ENCODE peak calls at places on chromosomes 13 and 19, in four cellular contexts. X, L, Z and W are unnamed samples.

GRCh38 chr13:31786011-31786410 is 46.7 kb downstream of the RXFP2 start:
- DNase-seq in X (no peak), L (no peak), Z (no peak), W (no peak)

GRCh38 chr19:11737964-11738745 is 591 bp downstream of the ZNF823 start:
- DNase-seq in X (no peak), L (peak; percentile 12), Z (peak; percentile 36), W (peak; percentile 87)

GRCh38 chr13:49214917-49215376 is 5.2 kb upstream of the MLNR start:
- DNase-seq in X (no peak), L (peak; percentile 6), Z (peak; percentile 76), W (peak; percentile 6)

GRCh38 chr19:12581100-12581499 is 29.5 kb downstream of the ZNF490 start:
- DNase-seq in X (no peak), L (no peak), Z (no peak), W (no peak)

GRCh38 chr13:102897371-102898138 is 51.7 kb downstream of the ERCC5 start:
- DNase-seq in X (no peak), L (no peak), Z (no peak), W (no peak)

GRCh38 chr13:112177459-112177858 is 110.5 kb downstream of the SOX1 start:
- DNase-seq in X (no peak), L (no peak), Z (no peak), W (no peak)

GRCh38 chr19:6273701-6274601 is 5.8 kb downstream of the MLLT1 start:
- DNase-seq in X (no peak), L (peak; percentile 88), Z (no peak), W (no peak)

GRCh38 chr19:46225558-46226004 is 4.0 kb upstream of the IGFL1 start:
- DNase-seq in X (peak; percentile 33), L (peak; percentile 2), Z (no peak), W (no peak)

GRCh38 chr13:66195238-66195637 is 1034.9 kb downstream of the PCDH9 start:
- DNase-seq in X (no peak), L (no peak), Z (no peak), W (no peak)

GRCh38 chr13:67619987-67620386 is 389.9 kb upstream of the PCDH9 start:
- DNase-seq in X (no peak), L (peak; percentile 64), Z (no peak), W (no peak)

GRCh38 chr19:28345811-28346210 is 867.1 kb downstream of the UQCRFS1 start:
- DNase-seq in X (no peak), L (no peak), Z (no peak), W (no peak)

DNA sequence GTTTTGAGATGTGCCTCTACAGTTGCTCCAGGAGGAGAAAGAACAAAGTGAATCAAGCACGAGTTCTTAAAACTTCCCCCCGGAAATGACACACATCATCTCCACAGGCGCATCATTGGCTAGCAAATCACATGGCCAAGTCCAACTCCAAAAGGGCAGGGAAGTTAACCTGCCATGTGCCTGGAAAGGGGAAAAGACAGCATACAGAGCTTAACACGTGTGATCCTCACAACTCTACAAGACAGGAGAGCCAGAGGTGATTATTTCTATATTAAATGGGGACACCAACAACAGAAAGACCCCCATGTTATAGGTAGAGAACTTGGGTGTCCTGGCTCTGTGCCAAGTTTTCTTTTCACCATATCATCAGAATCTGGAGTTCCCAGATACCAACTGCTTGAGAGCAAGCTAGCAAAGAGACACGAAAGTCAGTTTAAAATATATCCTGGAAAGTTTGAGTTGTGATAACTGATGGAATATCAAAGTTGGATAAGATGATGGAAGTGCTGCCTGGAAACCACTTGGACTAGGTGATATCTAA is 871.1 kb downstream of the UQCRFS1 start:
- DNase-seq in X (no peak), L (no peak), Z (no peak), W (no peak)
- H2AK5ac ChIP-seq in X (no peak overlapping the region), L (no peak overlapping the region), Z (no peak overlapping the region), W (no peak overlapping the region)

DNA sequence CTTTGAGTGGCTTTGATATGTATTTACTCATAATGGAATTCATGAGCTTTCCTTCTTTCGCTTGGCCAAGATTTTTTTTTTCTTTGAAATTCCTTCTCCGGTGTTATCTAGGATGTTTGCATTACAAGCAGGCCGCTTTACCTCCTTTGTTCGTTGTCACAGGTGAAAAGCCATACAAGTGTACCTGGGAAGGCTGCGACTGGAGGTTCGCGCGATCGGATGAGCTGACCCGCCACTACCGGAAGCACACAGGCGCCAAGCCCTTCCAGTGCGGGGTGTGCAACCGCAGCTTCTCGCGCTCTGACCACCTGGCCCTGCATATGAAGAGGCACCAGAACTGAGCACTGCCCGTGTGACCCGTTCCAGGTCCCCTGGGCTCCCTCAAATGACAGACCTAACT is 16.7 kb downstream of the KLF5 start:
- DNase-seq in X (no peak), L (no peak), Z (peak; percentile 93), W (peak; percentile 46)
- H3K4me2 ChIP-seq in X (no peak overlapping the region), L (peak overlapping the region; percentile 73), Z (peak overlapping the region; percentile 41), W (peak overlapping the region; percentile 40)

GRCh38 chr13:98533912-98534311 is 43.0 kb downstream of the STK24 start:
- DNase-seq in X (no peak), L (no peak), Z (no peak), W (no peak)
- H2BK5ac ChIP-seq in X (no peak overlapping the region), L (no peak overlapping the region), Z (no peak overlapping the region), W (no peak overlapping the region)

GRCh38 chr19:35716735-35716984 is 1.1 kb upstream of the KMT2B start:
- DNase-seq in X (no peak), L (no peak), Z (no peak), W (no peak)

GRCh38 chr19:35713904-35714440 is 3.8 kb upstream of the KMT2B start:
- DNase-seq in X (no peak), L (no peak), Z (no peak), W (no peak)

GRCh38 chr19:35714601-35715354 is 3.0 kb upstream of the KMT2B start:
- DNase-seq in X (no peak), L (no peak), Z (peak; percentile 66), W (no peak)

GRCh38 chr19:35715981-35716734 is 1.6 kb upstream of the KMT2B start:
- DNase-seq in X (no peak), L (peak; percentile 30), Z (no peak), W (peak; percentile 69)

DNA sequence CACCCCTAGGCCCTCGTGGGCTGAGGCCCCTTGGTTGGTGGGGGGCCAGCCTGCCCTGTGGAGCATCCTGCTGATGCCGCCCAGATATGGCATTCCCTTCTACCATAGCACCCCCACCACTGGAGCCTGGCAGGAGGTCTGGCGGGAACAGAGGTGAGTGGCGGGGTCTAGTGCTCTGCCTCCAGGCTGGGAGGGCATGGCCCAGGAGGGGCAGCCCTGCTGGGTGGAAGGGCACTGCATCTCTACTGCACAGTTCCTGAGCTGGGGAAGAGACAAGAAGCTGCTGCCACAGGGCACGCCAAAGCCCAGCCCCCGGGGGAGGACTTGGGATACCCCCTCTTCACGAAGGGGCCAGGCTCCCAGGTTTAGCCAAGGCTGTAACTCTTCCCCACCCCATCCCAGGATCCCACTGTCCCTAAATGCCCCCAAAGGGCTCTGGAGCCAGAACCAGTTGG is 2.4 kb upstream of the KMT2B start:
- DNase-seq in X (no peak), L (no peak), Z (no peak), W (no peak)
- H2AK5ac ChIP-seq in X (peak overlapping the region; percentile 96), L (no peak overlapping the region), Z (no peak overlapping the region), W (no peak overlapping the region)

GRCh38 chr19:10662384-10663251 is 8.5 kb downstream of the ILF3 start:
- DNase-seq in X (no peak), L (peak; percentile 37), Z (no peak), W (peak; percentile 70)

GRCh38 chr19:10660346-10660745 is 6.2 kb downstream of the ILF3 start:
- DNase-seq in X (no peak), L (no peak), Z (no peak), W (peak; percentile 80)

GRCh38 chr19:10667867-10668266 is 13.7 kb downstream of the ILF3 start:
- DNase-seq in X (no peak), L (no peak), Z (no peak), W (no peak)

GRCh38 chr19:10661946-10662345 is 7.8 kb downstream of the ILF3 start:
- DNase-seq in X (no peak), L (no peak), Z (no peak), W (no peak)
- H3K4me2 ChIP-seq in X (no peak overlapping the region), L (no peak overlapping the region), Z (no peak overlapping the region), W (no peak overlapping the region)

DNA sequence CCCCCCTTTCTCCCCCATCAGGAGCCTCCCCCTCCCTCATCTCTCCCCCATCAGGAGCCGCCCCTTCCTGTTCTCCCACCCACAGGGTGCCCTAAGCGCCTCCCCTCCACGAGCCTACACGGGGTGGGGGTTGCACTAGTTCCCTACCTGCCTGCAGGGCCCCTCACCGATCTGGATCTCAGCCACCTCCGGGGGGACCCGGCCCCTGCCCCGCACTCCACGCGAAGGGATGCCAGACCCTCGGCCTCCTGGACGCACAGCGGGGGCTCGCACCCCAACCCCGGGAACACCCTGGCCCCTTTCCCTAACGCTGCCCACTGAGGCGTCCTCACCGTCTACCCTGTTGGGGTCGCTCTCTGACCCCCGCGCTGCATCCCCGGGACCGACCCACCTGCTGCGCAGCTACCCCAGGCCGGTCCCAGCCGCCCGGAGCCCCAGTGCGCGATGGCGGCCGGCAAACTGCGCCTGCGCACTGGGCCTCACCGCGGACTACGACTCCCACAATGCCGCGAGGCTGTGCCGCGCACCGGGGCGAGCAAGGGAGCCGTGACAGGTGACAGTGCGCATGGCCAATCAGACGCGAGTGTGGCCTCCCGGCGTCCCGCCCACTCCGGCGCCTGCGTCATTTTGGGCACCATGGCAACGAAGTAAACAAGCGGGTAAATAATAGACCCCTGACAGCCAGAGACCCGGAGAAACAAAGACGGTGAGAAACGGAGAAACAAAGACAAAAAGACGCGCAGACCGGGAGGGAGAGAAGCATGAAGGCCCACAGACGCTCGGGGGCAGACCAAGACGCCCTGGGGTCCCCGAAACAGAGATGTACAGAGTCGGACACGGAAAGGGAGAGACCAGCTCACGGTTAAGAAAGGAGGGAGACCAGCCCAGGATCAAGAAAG is at the start of gene ZSCAN18:
- DNase-seq in X (peak; percentile 100), L (peak; percentile 86), Z (peak; percentile 99), W (peak; percentile 98)
- H2BK5ac ChIP-seq in X (peak within 1 kb of the TSS; percentile 91), L (no peak within 1 kb of the TSS), Z (peak within 1 kb of the TSS; percentile 92), W (peak within 1 kb of the TSS; percentile 77)

GRCh38 chr13:18236528-18236815 is 945.2 kb downstream of the TUBA3C start:
- DNase-seq in X (no peak), L (no peak), Z (no peak), W (no peak)
- H2AK5ac ChIP-seq in X (no peak overlapping the region), L (no peak overlapping the region), Z (no peak overlapping the region), W (no peak overlapping the region)

DNA sequence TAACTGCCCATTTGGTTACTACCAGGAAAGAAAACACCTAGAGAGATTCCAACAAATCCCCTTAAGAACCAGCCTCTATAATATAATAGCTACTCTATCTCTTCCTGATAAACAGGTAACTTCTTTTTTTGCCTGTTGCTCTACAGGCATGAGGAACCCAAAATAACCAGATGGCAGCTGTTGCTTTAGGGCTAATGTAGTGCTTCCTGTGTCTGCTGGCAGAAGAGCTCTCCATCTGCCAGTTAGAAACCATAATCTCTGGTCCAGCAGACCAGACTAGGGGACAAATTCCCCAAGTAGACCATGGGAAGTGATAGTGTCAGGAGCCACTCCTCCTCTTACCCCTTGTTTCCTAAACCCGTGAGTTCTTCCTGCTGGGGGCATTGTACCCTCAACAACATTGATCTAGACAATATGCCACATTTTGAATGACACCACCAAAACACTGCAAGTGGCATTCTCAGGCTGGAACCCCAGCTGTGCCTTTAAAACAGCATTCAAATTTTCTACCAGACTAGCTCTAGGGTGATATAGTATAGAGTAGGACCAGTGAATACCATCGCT is 135.9 kb downstream of the DLEU7 start:
- DNase-seq in X (no peak), L (no peak), Z (no peak), W (no peak)
- H3K4me2 ChIP-seq in X (no peak overlapping the region), L (no peak overlapping the region), Z (no peak overlapping the region), W (no peak overlapping the region)

DNA sequence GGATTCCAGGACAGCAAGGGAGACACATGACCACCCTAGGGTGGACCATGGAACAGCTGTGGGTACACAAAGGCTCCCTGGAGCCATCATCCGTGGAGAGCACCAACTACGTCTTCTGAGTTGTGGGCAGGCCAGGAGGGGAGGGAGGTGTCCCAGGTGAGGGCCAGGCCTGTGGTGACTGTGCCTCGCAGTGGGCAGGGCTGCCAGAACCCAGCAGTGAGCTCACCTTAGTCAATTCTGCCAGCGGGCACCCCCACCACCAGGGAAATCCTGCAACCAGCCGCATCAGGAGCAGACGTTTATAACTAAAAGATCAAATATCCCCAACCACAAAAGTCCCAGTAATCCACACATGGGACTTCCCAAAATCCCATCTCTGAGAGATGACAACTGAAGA is 19.6 kb downstream of the ELL start:
- DNase-seq in X (no peak), L (no peak), Z (no peak), W (no peak)
- H2BK5ac ChIP-seq in X (no peak overlapping the region), L (no peak overlapping the region), Z (no peak overlapping the region), W (no peak overlapping the region)